ENCODE peak calls at places on chromosomes 16 and 17, in four cellular contexts. One of them, this sample, is unnamed.

GRCh38 chr16:51150894-51151320 is at the start of gene SALL1:
- DNase-seq in neuronal stem cell: no peak
- DNase-seq in GM12878: no peak
- DNase-seq in heart right ventricle: no peak
- DNase-seq in this sample: no peak

GRCh38 chr16:80993293-80993691 is 13.4 kb downstream of the CMC2 start:
- DNase-seq in heart right ventricle: no peak
- DNase-seq in GM12878: no peak
- DNase-seq in neuronal stem cell: no peak
- DNase-seq in this sample: no peak

GRCh38 chr16:54355251-54355650 is 68.7 kb upstream of the IRX3 start:
- DNase-seq in neuronal stem cell: no peak
- DNase-seq in heart right ventricle: no peak
- DNase-seq in GM12878: no peak
- DNase-seq in this sample: no peak

GRCh38 chr17:53950207-53950857 is 127.6 kb downstream of the KIF2B start:
- DNase-seq in GM12878: no peak
- DNase-seq in heart right ventricle: no peak
- DNase-seq in neuronal stem cell: no peak
- DNase-seq in this sample: no peak

GRCh38 chr17:728911-729310 is 3.5 kb upstream of the TLCD3A start:
- DNase-seq in heart right ventricle: no peak
- DNase-seq in neuronal stem cell: no peak
- DNase-seq in GM12878: no peak
- DNase-seq in this sample: no peak

GRCh38 chr17:41689497-41690299 is 1.0 kb downstream of the EIF1 start:
- DNase-seq in GM12878: no peak
- DNase-seq in neuronal stem cell: peak
- DNase-seq in heart right ventricle: peak
- DNase-seq in this sample: peak

GRCh38 chr17:43438626-43439529 is 40.1 kb downstream of the ARL4D start:
- DNase-seq in heart right ventricle: no peak
- DNase-seq in neuronal stem cell: no peak
- DNase-seq in GM12878: no peak
- DNase-seq in this sample: no peak

GRCh38 chr17:11486726-11487310 is 111.5 kb upstream of the DNAH9 start:
- DNase-seq in neuronal stem cell: no peak
- DNase-seq in heart right ventricle: no peak
- DNase-seq in GM12878: no peak
- DNase-seq in this sample: no peak

GRCh38 chr16:1991135-1991551 is 1.4 kb downstream of the SYNGR3 start:
- DNase-seq in GM12878: peak
- DNase-seq in neuronal stem cell: no peak
- DNase-seq in heart right ventricle: no peak
- DNase-seq in this sample: no peak

GRCh38 chr16:66469291-66469931 is 42.3 kb downstream of the BEAN1 start:
- DNase-seq in GM12878: no peak
- DNase-seq in neuronal stem cell: no peak
- DNase-seq in heart right ventricle: no peak
- DNase-seq in this sample: no peak

GRCh38 chr17:31249742-31250141 is 47.3 kb downstream of the OMG start:
- DNase-seq in GM12878: no peak
- DNase-seq in heart right ventricle: no peak
- DNase-seq in neuronal stem cell: no peak
- DNase-seq in this sample: no peak

GRCh38 chr17:80362428-80363119 is 52.4 kb upstream of the ENDOV start:
- DNase-seq in heart right ventricle: peak
- DNase-seq in neuronal stem cell: no peak
- DNase-seq in GM12878: no peak
- DNase-seq in this sample: no peak

GRCh38 chr17:83127431-83128160 is 48.2 kb downstream of the METRNL start:
- DNase-seq in neuronal stem cell: no peak
- DNase-seq in heart right ventricle: no peak
- DNase-seq in GM12878: no peak
- DNase-seq in this sample: no peak

GRCh38 chr17:74430706-74431567 is 951 bp upstream of the GPRC5C start:
- DNase-seq in heart right ventricle: peak
- DNase-seq in neuronal stem cell: peak
- DNase-seq in GM12878: peak
- DNase-seq in this sample: peak

GRCh38 chr17:40726919-40727318 is 23.4 kb upstream of the KRT24 start:
- DNase-seq in heart right ventricle: no peak
- DNase-seq in neuronal stem cell: no peak
- DNase-seq in GM12878: no peak
- DNase-seq in this sample: no peak

GRCh38 chr16:7861891-7862585 is 529.4 kb downstream of the RBFOX1 start:
- DNase-seq in neuronal stem cell: no peak
- DNase-seq in GM12878: no peak
- DNase-seq in heart right ventricle: no peak
- DNase-seq in this sample: no peak

GRCh38 chr16:735982-736453 is 4.8 kb downstream of the CIAO3 start:
- DNase-seq in heart right ventricle: no peak
- DNase-seq in GM12878: no peak
- DNase-seq in neuronal stem cell: no peak
- DNase-seq in this sample: no peak

GRCh38 chr16:13234999-13235398 is 333.6 kb downstream of the SHISA9 start:
- DNase-seq in heart right ventricle: no peak
- DNase-seq in neuronal stem cell: no peak
- DNase-seq in GM12878: no peak
- DNase-seq in this sample: no peak

GRCh38 chr17:8707591-8708453 is 36.8 kb downstream of the CCDC42 start:
- DNase-seq in neuronal stem cell: no peak
- DNase-seq in GM12878: no peak
- DNase-seq in heart right ventricle: peak
- DNase-seq in this sample: no peak

GRCh38 chr16:19879241-19879792 is 5.3 kb downstream of the GPRC5B start:
- DNase-seq in heart right ventricle: peak
- DNase-seq in neuronal stem cell: no peak
- DNase-seq in GM12878: no peak
- DNase-seq in this sample: no peak

GRCh38 chr17:47778184-47778635 is 43.4 kb downstream of the OSBPL7 start:
- DNase-seq in heart right ventricle: no peak
- DNase-seq in neuronal stem cell: no peak
- DNase-seq in GM12878: no peak
- DNase-seq in this sample: no peak

GRCh38 chr16:77273-77806 is 685 bp upstream of the MPG start:
- DNase-seq in neuronal stem cell: no peak
- DNase-seq in GM12878: no peak
- DNase-seq in heart right ventricle: peak
- DNase-seq in this sample: peak

GRCh38 chr16:56632160-56632847 is at the start of gene MT1M:
- DNase-seq in heart right ventricle: no peak
- DNase-seq in GM12878: no peak
- DNase-seq in neuronal stem cell: no peak
- DNase-seq in this sample: no peak

GRCh38 chr16:11140466-11140865 is 115.5 kb downstream of the SOCS1 start:
- DNase-seq in GM12878: no peak
- DNase-seq in heart right ventricle: no peak
- DNase-seq in neuronal stem cell: no peak
- DNase-seq in this sample: no peak
- H3K4me3 ChIP-seq in GM12878: no peak
- H3K4me3 ChIP-seq in heart right ventricle: no peak
- H3K4me3 ChIP-seq in neuronal stem cell: no peak
- H3K4me3 ChIP-seq in this sample: no peak

GRCh38 chr16:5007256-5007655 is 26.5 kb downstream of the NAGPA start:
- DNase-seq in heart right ventricle: no peak
- DNase-seq in neuronal stem cell: no peak
- DNase-seq in GM12878: no peak
- DNase-seq in this sample: no peak

GRCh38 chr16:5005916-5006315 is 27.8 kb downstream of the NAGPA start:
- DNase-seq in GM12878: no peak
- DNase-seq in heart right ventricle: no peak
- DNase-seq in neuronal stem cell: no peak
- DNase-seq in this sample: no peak

GRCh38 chr16:5008311-5008731 is 25.4 kb downstream of the NAGPA start:
- DNase-seq in GM12878: no peak
- DNase-seq in heart right ventricle: no peak
- DNase-seq in neuronal stem cell: no peak
- DNase-seq in this sample: no peak

GRCh38 chr16:5004311-5004710 is 29.4 kb downstream of the NAGPA start:
- DNase-seq in neuronal stem cell: no peak
- DNase-seq in heart right ventricle: no peak
- DNase-seq in GM12878: no peak
- DNase-seq in this sample: no peak

DNA sequence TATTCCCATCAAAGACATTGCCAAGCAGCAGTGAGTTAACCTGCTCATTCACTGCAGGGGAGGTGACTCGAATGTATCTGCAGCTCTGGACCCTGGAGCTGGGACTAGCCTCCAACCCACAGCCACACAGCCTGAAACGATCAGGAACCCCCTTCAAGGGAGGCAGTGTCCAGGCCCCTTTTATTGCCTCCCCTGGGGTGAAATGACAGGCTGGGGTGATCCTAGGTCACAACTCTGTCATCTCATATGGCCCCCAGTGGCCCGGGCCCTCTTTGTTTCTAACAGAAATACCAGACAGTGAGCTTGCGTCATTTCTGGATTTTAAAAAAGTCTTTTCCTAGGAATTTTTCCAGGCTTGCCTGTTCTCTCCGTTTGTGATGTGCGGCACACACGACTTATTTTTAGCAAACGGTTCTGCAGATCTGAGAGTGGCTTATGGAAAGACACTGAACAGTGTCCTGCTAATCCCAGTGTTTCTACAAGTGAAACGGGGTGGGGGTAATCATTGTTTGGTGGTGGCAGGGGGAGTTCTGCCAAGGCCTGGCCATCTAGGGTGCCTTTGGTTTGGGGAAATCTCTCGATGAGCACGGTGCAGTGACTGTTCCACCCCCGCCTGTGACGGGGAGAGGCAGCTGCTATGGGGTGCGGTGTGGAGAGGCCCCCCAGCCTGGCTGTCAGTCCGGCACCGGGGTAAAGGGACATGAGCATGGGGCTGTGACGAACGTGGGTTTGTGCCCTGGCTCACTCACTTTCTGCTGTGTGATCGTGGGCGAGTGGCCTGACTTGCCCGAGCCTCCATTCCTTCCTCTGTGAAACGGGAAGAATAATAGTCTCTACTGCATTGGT is 27.2 kb downstream of the NAGPA start:
- DNase-seq in heart right ventricle: no peak
- DNase-seq in GM12878: no peak
- DNase-seq in neuronal stem cell: no peak
- DNase-seq in this sample: no peak
- H3K4me3 ChIP-seq in heart right ventricle: no peak
- H3K4me3 ChIP-seq in GM12878: no peak
- H3K4me3 ChIP-seq in neuronal stem cell: no peak
- H3K4me3 ChIP-seq in this sample: no peak

GRCh38 chr17:4782652-4783051 is 3.5 kb downstream of the VMO1 start:
- DNase-seq in heart right ventricle: no peak
- DNase-seq in neuronal stem cell: no peak
- DNase-seq in GM12878: no peak
- DNase-seq in this sample: no peak

GRCh38 chr17:4788159-4788806 is 481 bp upstream of the GLTPD2 start:
- DNase-seq in heart right ventricle: no peak
- DNase-seq in GM12878: no peak
- DNase-seq in neuronal stem cell: no peak
- DNase-seq in this sample: no peak

GRCh38 chr17:4786516-4786915 is 352 bp upstream of the VMO1 start:
- DNase-seq in GM12878: no peak
- DNase-seq in heart right ventricle: peak
- DNase-seq in neuronal stem cell: no peak
- DNase-seq in this sample: no peak

GRCh38 chr17:4786111-4786491 is at the start of gene VMO1:
- DNase-seq in GM12878: no peak
- DNase-seq in neuronal stem cell: no peak
- DNase-seq in heart right ventricle: no peak
- DNase-seq in this sample: no peak

DNA sequence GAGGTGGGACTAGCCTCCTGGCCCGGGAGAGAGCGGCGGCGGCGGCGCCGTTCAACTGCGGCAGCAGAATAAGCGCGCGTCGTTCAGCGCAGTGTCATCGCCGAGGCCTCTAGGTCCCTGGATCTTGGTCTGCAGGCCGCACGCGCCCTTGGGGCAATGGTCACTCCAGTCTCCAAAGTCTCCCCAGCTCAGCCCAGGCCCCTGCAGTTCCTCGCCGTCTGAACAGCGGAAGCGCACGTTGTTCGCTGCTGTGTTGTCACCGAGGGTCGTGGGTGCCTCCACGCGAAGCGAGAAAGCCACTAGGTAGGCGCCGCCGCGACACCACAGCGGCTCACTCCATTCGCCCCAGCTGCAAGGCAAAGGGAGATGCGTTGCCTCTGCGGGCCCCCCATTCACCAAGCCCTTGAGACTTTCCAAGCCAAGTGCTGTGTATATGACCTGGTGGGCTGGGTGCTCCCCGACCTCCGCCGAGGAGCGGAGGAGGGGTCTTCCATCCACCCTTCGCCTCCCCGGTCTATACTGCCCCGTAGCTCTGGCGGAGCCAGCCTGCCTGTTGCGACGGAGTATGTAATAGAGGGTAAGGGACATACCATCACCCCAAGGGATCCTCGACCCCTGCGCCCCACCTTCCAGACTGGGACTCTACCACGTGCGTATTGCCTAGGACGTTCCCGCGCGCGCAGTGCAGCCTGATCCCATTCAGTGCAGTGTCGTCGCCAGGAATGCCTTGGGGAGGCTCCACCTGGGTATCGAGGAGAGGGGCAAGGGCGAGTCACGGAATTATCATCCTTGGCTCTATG is 653 bp downstream of the VMO1 start:
- DNase-seq in heart right ventricle: no peak
- DNase-seq in GM12878: no peak
- DNase-seq in neuronal stem cell: no peak
- DNase-seq in this sample: no peak
- H3K4me3 ChIP-seq in heart right ventricle: peak
- H3K4me3 ChIP-seq in GM12878: no peak
- H3K4me3 ChIP-seq in neuronal stem cell: no peak
- H3K4me3 ChIP-seq in this sample: no peak

GRCh38 chr16:87636050-87636684 is 33.9 kb downstream of the JPH3 start:
- DNase-seq in neuronal stem cell: peak
- DNase-seq in GM12878: no peak
- DNase-seq in heart right ventricle: peak
- DNase-seq in this sample: peak

GRCh38 chr16:87634411-87634810 is 32.1 kb downstream of the JPH3 start:
- DNase-seq in neuronal stem cell: no peak
- DNase-seq in heart right ventricle: no peak
- DNase-seq in GM12878: no peak
- DNase-seq in this sample: no peak

GRCh38 chr16:87637357-87637756 is 35.0 kb downstream of the JPH3 start:
- DNase-seq in GM12878: no peak
- DNase-seq in heart right ventricle: no peak
- DNase-seq in neuronal stem cell: no peak
- DNase-seq in this sample: no peak

GRCh38 chr16:87636741-87637140 is 34.4 kb downstream of the JPH3 start:
- DNase-seq in GM12878: no peak
- DNase-seq in heart right ventricle: no peak
- DNase-seq in neuronal stem cell: no peak
- DNase-seq in this sample: no peak

DNA sequence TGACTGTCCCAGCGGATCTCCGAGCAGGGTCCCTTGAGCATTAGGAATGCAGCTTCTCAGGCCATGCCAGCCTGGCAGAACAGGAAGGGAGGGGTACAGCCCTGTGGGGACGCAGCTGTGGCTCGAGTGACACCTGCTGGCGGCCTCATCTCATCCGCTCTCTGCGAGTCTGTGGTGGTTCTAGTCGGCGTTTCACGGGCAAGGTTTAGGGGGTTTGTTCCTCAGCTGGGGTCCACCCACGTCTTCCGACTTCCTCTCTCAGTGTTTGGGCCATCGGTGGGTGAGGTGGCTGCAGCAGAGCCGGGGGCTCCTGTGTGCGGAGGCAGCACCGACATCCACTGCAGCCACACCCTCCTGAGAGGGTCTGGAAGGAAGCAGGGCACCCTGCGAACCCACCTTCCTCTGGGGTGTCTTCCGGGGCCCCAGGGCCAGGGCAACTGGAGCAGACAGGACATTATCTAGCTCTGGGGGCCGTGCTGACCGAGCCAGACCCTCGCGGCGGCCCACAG is 33.3 kb downstream of the JPH3 start:
- DNase-seq in neuronal stem cell: peak
- DNase-seq in GM12878: no peak
- DNase-seq in heart right ventricle: peak
- DNase-seq in this sample: peak
- H3K4me3 ChIP-seq in neuronal stem cell: no peak
- H3K4me3 ChIP-seq in GM12878: no peak
- H3K4me3 ChIP-seq in heart right ventricle: peak
- H3K4me3 ChIP-seq in this sample: no peak